ENCODE peak calls at places on chromosomes 12 and 14, in four cellular contexts. One of them, this sample, is unnamed.
A peak's percentile ranks its signal among the peaks of the same experiment; 100 is the strongest.

GRCh38 chr14:96564389-96564788 is 62.2 kb downstream of the PAPOLA start:
- DNase-seq in mucosa of gallbladder: no peak
- DNase-seq in NCI-H748 treated with DMSO at 0.1 percent for 48 hours: no peak
- DNase-seq in NCI-H2081: no peak
- DNase-seq in this sample: no peak

GRCh38 chr12:59408431-59408830 is 187.4 kb upstream of the SLC16A7 start:
- DNase-seq in NCI-H748 treated with DMSO at 0.1 percent for 48 hours: no peak
- DNase-seq in mucosa of gallbladder: no peak
- DNase-seq in NCI-H2081: no peak
- DNase-seq in this sample: no peak

GRCh38 chr12:67759829-67760228 is 111.3 kb downstream of the DYRK2 start:
- DNase-seq in mucosa of gallbladder: no peak
- DNase-seq in NCI-H748 treated with DMSO at 0.1 percent for 48 hours: no peak
- DNase-seq in NCI-H2081: no peak
- DNase-seq in this sample: no peak

GRCh38 chr14:100727565-100728240 is 1.0 kb downstream of the DLK1 start:
- DNase-seq in NCI-H2081: no peak
- DNase-seq in mucosa of gallbladder: no peak
- DNase-seq in NCI-H748 treated with DMSO at 0.1 percent for 48 hours: no peak
- DNase-seq in this sample: no peak

GRCh38 chr14:67566908-67567307 is 33.2 kb downstream of the PIGH start:
- DNase-seq in NCI-H748 treated with DMSO at 0.1 percent for 48 hours: no peak
- DNase-seq in mucosa of gallbladder: no peak
- DNase-seq in NCI-H2081: no peak
- DNase-seq in this sample: no peak

GRCh38 chr12:94305293-94305957 is 154.2 kb downstream of the CEP83 start:
- DNase-seq in NCI-H2081: no peak
- DNase-seq in mucosa of gallbladder: no peak
- DNase-seq in NCI-H748 treated with DMSO at 0.1 percent for 48 hours: no peak
- DNase-seq in this sample: no peak

GRCh38 chr12:121649819-121650353 is 19.6 kb downstream of the MORN3 start:
- DNase-seq in NCI-H748 treated with DMSO at 0.1 percent for 48 hours: no peak
- DNase-seq in mucosa of gallbladder: no peak
- DNase-seq in NCI-H2081: no peak
- DNase-seq in this sample: no peak

GRCh38 chr14:50311337-50311973 is 574 bp downstream of the L2HGDH start:
- DNase-seq in NCI-H2081: peak; percentile 3
- DNase-seq in mucosa of gallbladder: no peak
- DNase-seq in NCI-H748 treated with DMSO at 0.1 percent for 48 hours: no peak
- DNase-seq in this sample: no peak

GRCh38 chr12:38508246-38508645 is 191.7 kb downstream of the ALG10B start:
- DNase-seq in NCI-H2081: no peak
- DNase-seq in mucosa of gallbladder: no peak
- DNase-seq in NCI-H748 treated with DMSO at 0.1 percent for 48 hours: no peak
- DNase-seq in this sample: no peak

GRCh38 chr14:20343855-20344205 is 395 bp downstream of the PARP2 start:
- DNase-seq in NCI-H748 treated with DMSO at 0.1 percent for 48 hours: peak; percentile 35
- DNase-seq in NCI-H2081: no peak
- DNase-seq in mucosa of gallbladder: no peak
- DNase-seq in this sample: peak; percentile 41